ENCODE peak calls at places on chromosomes 6 and 20, in six cellular contexts. J, F, I, A, V and E are unnamed samples.

GRCh38 chr6:80333342-80333741 is 226.9 kb downstream of the BCKDHB start:
- DNase-seq in J (no peak), F (no peak), I (no peak), A (no peak), V (no peak), E (no peak)

GRCh38 chr6:159463440-159463839 is 229.6 kb downstream of the SOD2 start:
- DNase-seq in J (no peak), F (no peak), I (peak), A (peak), V (no peak), E (peak)

GRCh38 chr6:3247255-3248146 is 11.2 kb upstream of the PSMG4 start:
- DNase-seq in J (peak), F (no peak), I (peak), A (peak), V (no peak), E (peak)

GRCh38 chr6:12386816-12387215 is 96.7 kb downstream of the EDN1 start:
- DNase-seq in J (no peak), F (no peak), I (no peak), A (no peak), V (no peak), E (no peak)

GRCh38 chr20:45842169-45842812 is 8.7 kb downstream of the SNX21 start:
- DNase-seq in J (no peak), F (no peak), I (peak), A (no peak), V (no peak), E (peak)

GRCh38 chr6:99821164-99821563 is 172.9 kb downstream of the MCHR2 start:
- DNase-seq in J (no peak), F (no peak), I (no peak), A (no peak), V (no peak), E (no peak)

GRCh38 chr6:12265795-12266194 is 24.4 kb upstream of the EDN1 start:
- DNase-seq in J (no peak), F (no peak), I (peak), A (no peak), V (no peak), E (no peak)

GRCh38 chr6:63272397-63272796 is 47.4 kb downstream of the LGSN start:
- DNase-seq in J (no peak), F (no peak), I (peak), A (peak), V (no peak), E (peak)

GRCh38 chr20:11379257-11380011 is 538.3 kb upstream of the BTBD3 start:
- DNase-seq in J (no peak), F (no peak), I (no peak), A (peak), V (peak), E (peak)

GRCh38 chr6:9250852-9251251 is 815.5 kb upstream of the SLC35B3 start:
- DNase-seq in J (no peak), F (peak), I (peak), A (peak), V (peak), E (peak)

GRCh38 chr20:52727740-52728456 is 244.3 kb upstream of the TSHZ2 start:
- DNase-seq in J (peak), F (no peak), I (no peak), A (no peak), V (no peak), E (no peak)

GRCh38 chr6:95431637-95432228 is 145.6 kb upstream of the MANEA start:
- DNase-seq in J (no peak), F (peak), I (peak), A (peak), V (no peak), E (peak)

GRCh38 chr20:2149507-2149906 is 47.9 kb downstream of the STK35 start:
- DNase-seq in J (no peak), F (no peak), I (peak), A (no peak), V (no peak), E (no peak)

GRCh38 chr20:36399969-36400545 is 93.9 kb downstream of the DLGAP4 start:
- DNase-seq in J (no peak), F (no peak), I (no peak), A (no peak), V (no peak), E (no peak)

GRCh38 chr6:137271245-137272183 is 52.3 kb upstream of the IFNGR1 start:
- DNase-seq in J (no peak), F (no peak), I (peak), A (peak), V (no peak), E (peak)

GRCh38 chr6:102562713-102563112 is 1169.2 kb downstream of the GRIK2 start:
- DNase-seq in J (no peak), F (no peak), I (no peak), A (no peak), V (no peak), E (no peak)

GRCh38 chr20:6702144-6702543 is 65.3 kb upstream of the BMP2 start:
- DNase-seq in J (no peak), F (no peak), I (no peak), A (no peak), V (no peak), E (peak)

GRCh38 chr20:19351542-19351941 is 139.1 kb downstream of the SLC24A3 start:
- DNase-seq in J (no peak), F (no peak), I (no peak), A (peak), V (no peak), E (no peak)

GRCh38 chr20:51500311-51500710 is 42.2 kb downstream of the NFATC2 start:
- DNase-seq in J (no peak), F (no peak), I (no peak), A (no peak), V (no peak), E (no peak)

GRCh38 chr20:57785061-57785460 is 75.2 kb upstream of the PMEPA1 start:
- DNase-seq in J (no peak), F (no peak), I (no peak), A (no peak), V (no peak), E (no peak)

GRCh38 chr20:957544-957943 is 41.4 kb upstream of the ANGPT4 start:
- DNase-seq in J (no peak), F (no peak), I (peak), A (no peak), V (no peak), E (no peak)

GRCh38 chr20:58102744-58103516 is 125.5 kb downstream of the ANKRD60 start:
- DNase-seq in J (no peak), F (no peak), I (peak), A (no peak), V (no peak), E (no peak)

GRCh38 chr6:136529655-136530054 is 20.6 kb downstream of the MAP7 start:
- DNase-seq in J (no peak), F (no peak), I (no peak), A (no peak), V (no peak), E (no peak)

GRCh38 chr6:166775180-166775922 is 148.3 kb upstream of the RPS6KA2 start:
- DNase-seq in J (no peak), F (no peak), I (peak), A (peak), V (no peak), E (peak)

GRCh38 chr20:33125983-33126382 is 42.0 kb upstream of the BPIFA2 start:
- DNase-seq in J (no peak), F (no peak), I (no peak), A (peak), V (no peak), E (no peak)
- H3K4me3 ChIP-seq in J (no peak), F (no peak), I (no peak), A (no peak), V (no peak), E (no peak)

GRCh38 chr6:135186255-135186654 is 5.1 kb downstream of the MYB start:
- DNase-seq in J (no peak), F (no peak), I (no peak), A (no peak), V (no peak), E (no peak)
- H3K4me3 ChIP-seq in J (no peak), F (no peak), I (no peak), A (no peak), V (no peak), E (no peak)

GRCh38 chr6:73675466-73676098 is 20.4 kb upstream of the CD109 start:
- DNase-seq in J (peak), F (peak), I (peak), A (peak), V (no peak), E (peak)
- H3K4me3 ChIP-seq in J (no peak), F (no peak), I (no peak), A (no peak), V (no peak), E (no peak)

DNA sequence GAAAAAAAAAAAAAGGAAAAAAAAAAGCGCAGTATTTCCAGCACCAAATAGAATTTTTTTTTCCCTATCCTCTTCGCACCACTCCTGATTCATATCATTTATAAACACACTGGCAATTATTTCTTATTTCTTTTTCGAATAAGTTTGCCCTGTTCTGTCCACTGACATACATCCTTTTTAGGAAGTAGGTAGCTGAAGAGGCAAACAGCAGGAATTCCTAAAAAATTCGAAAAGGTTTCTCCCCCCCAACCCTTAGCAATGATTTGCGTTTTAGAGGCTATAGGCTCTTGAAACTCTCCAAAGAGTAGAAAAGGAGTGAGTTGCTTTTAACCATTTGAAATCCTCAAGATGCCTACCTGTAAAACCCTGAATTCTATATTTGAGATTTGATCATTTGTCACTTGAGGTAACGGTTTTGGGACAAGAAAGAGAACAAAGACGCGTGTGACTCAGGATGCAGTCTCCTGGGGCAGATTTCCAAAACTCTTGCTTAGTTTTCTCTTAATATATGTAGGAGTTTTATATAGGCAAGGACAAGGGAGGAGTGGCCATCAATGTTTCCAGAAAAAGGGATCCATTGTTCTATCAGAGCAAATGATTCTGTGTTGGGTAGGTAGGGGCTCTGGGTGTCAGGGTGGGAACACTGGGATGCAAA is 531 bp upstream of the CCN2 start:
- DNase-seq in J (no peak), F (no peak), I (peak), A (no peak), V (no peak), E (no peak)
- H3K4me3 ChIP-seq in J (peak), F (no peak), I (peak), A (no peak), V (peak), E (peak)